ENCODE peak calls at places on chromosomes 6 and 20, in six cellular contexts. D is A549, J is HepG2, C is endothelial cell of umbilical vein, K is K562, M is GM12878. G is an unnamed sample.

GRCh38 chr6:35164868-35165267 is 23.7 kb upstream of the TCP11 start:
- DNase-seq in D (no peak), J (no peak), C (no peak), K (no peak), M (no peak), G (no peak)

GRCh38 chr20:1809121-1809520 is 86.1 kb upstream of the SIRPA start:
- DNase-seq in D (peak), J (peak), C (peak), K (no peak), M (no peak), G (no peak)

GRCh38 chr6:52543729-52544324 is 33.0 kb downstream of the TRAM2 start:
- DNase-seq in D (no peak), J (peak), C (peak), K (no peak), M (no peak), G (no peak)

GRCh38 chr6:128807577-128807976 is 75.4 kb upstream of the LAMA2 start:
- DNase-seq in D (no peak), J (peak), C (peak), K (no peak), M (no peak), G (peak)

GRCh38 chr6:5764401-5764955 is 242.2 kb downstream of the NRN1 start:
- DNase-seq in D (no peak), J (no peak), C (no peak), K (no peak), M (peak), G (no peak)

GRCh38 chr20:8187740-8188139 is 55.7 kb downstream of the PLCB1 start:
- DNase-seq in D (no peak), J (no peak), C (no peak), K (no peak), M (no peak), G (no peak)

GRCh38 chr6:2534406-2535139 is 216.1 kb downstream of the MYLK4 start:
- DNase-seq in D (no peak), J (no peak), C (peak), K (no peak), M (no peak), G (peak)

GRCh38 chr6:157527471-157527907 is 146.5 kb downstream of the ZDHHC14 start:
- DNase-seq in D (no peak), J (no peak), C (peak), K (no peak), M (peak), G (peak)

GRCh38 chr6:123316733-123317323 is 319.9 kb downstream of the TRDN start:
- DNase-seq in D (no peak), J (peak), C (peak), K (peak), M (no peak), G (peak)

GRCh38 chr6:15507746-15508145 is 155.1 kb downstream of the DTNBP1 start:
- DNase-seq in D (no peak), J (no peak), C (no peak), K (no peak), M (no peak), G (no peak)

GRCh38 chr20:38290829-38291581 is 13.0 kb upstream of the BPI start:
- DNase-seq in D (peak), J (peak), C (peak), K (peak), M (no peak), G (peak)

GRCh38 chr20:2799688-2800589 is 488 bp downstream of the CPXM1 start:
- DNase-seq in D (no peak), J (no peak), C (peak), K (no peak), M (no peak), G (peak)

GRCh38 chr6:98832282-98833100 is 1.9 kb upstream of the POU3F2 start:
- DNase-seq in D (no peak), J (no peak), C (no peak), K (no peak), M (no peak), G (no peak)

GRCh38 chr6:138785092-138785491 is 10.8 kb upstream of the ECT2L start:
- DNase-seq in D (no peak), J (no peak), C (no peak), K (no peak), M (no peak), G (no peak)

GRCh38 chr6:56051199-56051598 is 175.8 kb upstream of the BMP5 start:
- DNase-seq in D (no peak), J (no peak), C (no peak), K (no peak), M (no peak), G (no peak)

GRCh38 chr20:12963456-12963855 is 45.3 kb upstream of the SPTLC3 start:
- DNase-seq in D (no peak), J (no peak), C (no peak), K (no peak), M (no peak), G (no peak)

GRCh38 chr6:54879188-54879985 is 32.8 kb downstream of the FAM83B start:
- DNase-seq in D (no peak), J (no peak), C (no peak), K (no peak), M (no peak), G (no peak)

GRCh38 chr6:112938656-112939055 is 591.5 kb downstream of the RFPL4B start:
- DNase-seq in D (no peak), J (no peak), C (no peak), K (no peak), M (no peak), G (no peak)

GRCh38 chr6:41505084-41506049 is 40.8 kb upstream of the FOXP4 start:
- DNase-seq in D (no peak), J (no peak), C (peak), K (no peak), M (no peak), G (no peak)

GRCh38 chr6:94501546-94501945 is 1075.8 kb upstream of the MANEA start:
- DNase-seq in D (no peak), J (peak), C (no peak), K (no peak), M (no peak), G (no peak)

GRCh38 chr20:38418509-38419204 is 16.5 kb downstream of the SNHG17 start:
- DNase-seq in D (no peak), J (no peak), C (peak), K (no peak), M (no peak), G (no peak)

GRCh38 chr20:5845686-5846651 is 95.8 kb downstream of the SHLD1 start:
- DNase-seq in D (no peak), J (no peak), C (no peak), K (no peak), M (peak), G (no peak)

GRCh38 chr6:40778186-40778585 is 191.0 kb upstream of the LRFN2 start:
- DNase-seq in D (no peak), J (no peak), C (peak), K (no peak), M (no peak), G (no peak)

GRCh38 chr20:41027872-41028358 is 707 bp upstream of the TOP1 start:
- DNase-seq in D (no peak), J (no peak), C (no peak), K (no peak), M (no peak), G (peak)

GRCh38 chr6:50128420-50129005 is 78.8 kb upstream of the DEFB112 start:
- DNase-seq in D (no peak), J (peak), C (peak), K (peak), M (no peak), G (peak)

GRCh38 chr6:150485559-150486517 is 113.8 kb upstream of the PLEKHG1 start:
- DNase-seq in D (no peak), J (no peak), C (peak), K (no peak), M (no peak), G (peak)

GRCh38 chr6:41651246-41651961 is 13.1 kb downstream of the MDFI start:
- DNase-seq in D (no peak), J (no peak), C (no peak), K (no peak), M (no peak), G (no peak)

GRCh38 chr6:155112757-155113156 is 117.6 kb downstream of the TIAM2 start:
- DNase-seq in D (no peak), J (no peak), C (no peak), K (no peak), M (no peak), G (no peak)

GRCh38 chr20:38751360-38751976 is 3.2 kb downstream of the ACTR5 start:
- DNase-seq in D (peak), J (peak), C (peak), K (peak), M (no peak), G (peak)

GRCh38 chr6:107153061-107153460 is 37.7 kb upstream of the BEND3 start:
- DNase-seq in D (no peak), J (no peak), C (no peak), K (no peak), M (no peak), G (no peak)

GRCh38 chr6:145705561-145705960 is 29.8 kb downstream of the EPM2A start:
- DNase-seq in D (no peak), J (no peak), C (peak), K (no peak), M (no peak), G (peak)

GRCh38 chr6:89999154-89999553 is 104.9 kb downstream of the GJA10 start:
- DNase-seq in D (no peak), J (no peak), C (no peak), K (peak), M (no peak), G (no peak)

DNA sequence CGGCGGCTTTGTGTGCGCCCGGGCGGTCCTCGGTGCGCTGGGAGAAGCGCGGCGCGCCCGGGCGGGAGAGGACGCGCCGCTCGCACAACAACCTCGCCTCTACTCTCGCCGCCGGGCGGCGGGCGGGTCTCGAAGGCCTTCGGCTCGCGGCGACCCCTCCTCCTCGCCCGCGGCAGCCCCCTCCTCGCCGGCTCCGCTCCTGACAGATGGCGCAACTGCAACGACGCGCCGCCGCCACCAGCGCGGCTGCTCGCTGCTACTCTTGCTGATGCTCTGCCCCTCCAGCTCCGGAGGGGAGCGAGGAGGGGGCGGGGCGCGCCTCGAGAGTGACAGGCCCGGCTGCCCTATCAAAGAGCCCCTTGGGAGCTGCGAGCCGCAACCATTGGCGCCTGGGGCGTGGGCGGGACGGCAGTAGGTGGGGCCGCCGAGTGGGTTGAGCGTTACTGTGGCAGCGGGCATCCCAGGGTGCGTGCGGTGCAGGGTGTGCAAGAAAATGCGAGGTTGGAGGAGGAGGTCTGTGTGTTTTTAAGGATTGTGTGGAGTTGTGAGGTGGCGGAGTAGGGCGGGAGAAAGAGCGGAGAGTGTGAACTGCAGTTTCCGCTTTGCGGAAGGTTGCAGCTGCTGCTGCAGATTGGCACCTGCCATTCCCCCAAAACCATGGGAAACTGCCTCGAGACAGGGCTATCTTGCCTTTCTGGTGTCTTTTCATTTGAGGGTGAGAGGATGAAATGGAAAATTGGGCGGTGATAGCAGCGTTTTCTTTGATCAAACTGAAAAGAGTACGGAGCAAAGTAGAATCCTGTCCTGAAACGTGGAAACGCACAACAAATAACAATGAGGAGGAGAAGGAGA is at the start of gene FYN:
- DNase-seq in D (peak), J (peak), C (peak), K (peak), M (peak), G (peak)
- TF ChIP-seq CTCF in D (no peak), J (peak), C (no peak), K (peak), M (peak), G (no peak)

GRCh38 chr20:10790013-10790412 is 116.2 kb upstream of the JAG1 start:
- DNase-seq in D (no peak), J (peak), C (no peak), K (no peak), M (no peak), G (peak)
- TF ChIP-seq MYC in D (no peak), J (peak), C (no peak), K (no peak), M (no peak), G (no peak)

GRCh38 chr6:167987396-167987795 is 10.1 kb upstream of the KIF25 start:
- DNase-seq in D (no peak), J (no peak), C (no peak), K (no peak), M (no peak), G (no peak)

GRCh38 chr6:167985911-167986595 is 11.4 kb upstream of the KIF25 start:
- DNase-seq in D (no peak), J (no peak), C (no peak), K (no peak), M (no peak), G (no peak)

GRCh38 chr6:167987811-167988495 is 9.5 kb upstream of the KIF25 start:
- DNase-seq in D (no peak), J (no peak), C (no peak), K (no peak), M (no peak), G (no peak)

GRCh38 chr6:167990016-167990945 is 7.2 kb upstream of the KIF25 start:
- DNase-seq in D (no peak), J (no peak), C (no peak), K (no peak), M (no peak), G (no peak)

DNA sequence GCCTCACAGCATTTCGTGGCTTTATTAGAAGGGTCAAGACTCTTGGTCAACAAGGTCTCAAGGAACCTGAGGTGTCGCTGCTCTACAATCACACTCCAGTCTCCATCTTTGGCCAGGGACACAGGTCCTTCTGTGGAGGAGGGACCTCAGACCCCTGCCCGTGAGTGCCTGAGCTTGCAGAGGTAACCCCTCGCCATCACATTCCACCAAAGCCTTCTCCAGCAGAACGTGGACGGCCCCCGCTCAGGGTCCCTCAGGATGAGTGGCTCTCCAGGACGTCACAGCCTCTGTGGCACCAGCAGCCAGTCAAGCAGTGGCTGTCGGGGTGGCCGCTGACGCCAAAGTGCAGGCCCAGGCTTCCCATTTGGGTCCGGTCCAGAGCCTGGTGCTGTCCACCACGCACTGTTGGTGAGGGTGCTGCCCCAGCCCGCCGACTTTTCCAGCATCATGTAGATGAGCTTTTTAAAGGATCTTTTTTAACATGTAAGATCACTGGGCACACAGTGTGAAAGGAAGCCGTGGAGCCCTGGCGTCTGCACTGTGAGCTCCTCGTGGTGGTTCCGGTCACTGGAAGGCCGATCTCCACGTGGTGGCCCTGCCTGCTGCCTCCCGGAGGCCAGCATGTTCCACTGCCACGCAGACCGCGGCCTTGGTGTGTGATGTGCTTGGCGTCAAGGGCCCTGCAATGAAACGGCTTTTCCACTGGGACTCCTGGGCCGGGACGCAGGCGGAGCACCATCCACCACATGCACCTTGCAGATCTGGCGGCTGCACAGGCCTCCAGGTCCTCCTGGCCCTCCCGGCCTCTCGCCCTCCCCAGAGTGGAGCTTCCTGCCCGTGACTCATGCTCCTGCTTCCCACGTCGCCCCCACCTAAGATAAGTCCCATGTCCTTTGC is 8.3 kb upstream of the KIF25 start:
- DNase-seq in D (no peak), J (no peak), C (no peak), K (no peak), M (no peak), G (no peak)
- TF ChIP-seq CTCF in D (no peak), J (no peak), C (no peak), K (no peak), M (no peak), G (no peak)

GRCh38 chr6:115441671-115442070 is 619.0 kb downstream of the FRK start:
- DNase-seq in D (no peak), J (no peak), C (no peak), K (no peak), M (no peak), G (no peak)

DNA sequence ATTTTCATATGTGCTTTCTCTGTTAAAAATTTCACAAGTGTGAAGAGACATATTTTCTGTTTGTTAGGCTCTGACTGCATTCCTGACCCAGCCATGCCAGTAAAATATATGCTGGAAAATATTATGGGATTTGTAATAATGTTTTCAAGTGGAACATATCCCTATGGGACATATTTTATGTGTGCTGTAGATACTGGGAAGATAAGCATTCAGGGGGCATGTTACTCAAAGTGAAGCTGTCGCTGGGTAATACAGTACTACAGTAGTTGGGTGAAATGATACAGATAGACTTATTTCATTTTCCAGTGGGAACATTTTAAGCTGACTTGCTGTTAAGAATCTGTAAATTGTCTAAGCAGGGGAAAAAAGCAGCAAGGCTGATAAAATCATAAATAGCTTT is 616.6 kb downstream of the FRK start:
- DNase-seq in D (no peak), J (no peak), C (no peak), K (no peak), M (no peak), G (no peak)
- TF ChIP-seq MYC in D (no peak), J (no peak), C (no peak), K (no peak), M (no peak), G (no peak)

GRCh38 chr6:57267586-57268293 is 45.6 kb upstream of the RAB23 start:
- DNase-seq in D (peak), J (peak), C (peak), K (peak), M (peak), G (peak)
- TF ChIP-seq CTCF in D (peak), J (peak), C (peak), K (peak), M (peak), G (peak)

GRCh38 chr20:21714297-21715192 is 9.1 kb downstream of the PAX1 start:
- DNase-seq in D (no peak), J (no peak), C (no peak), K (no peak), M (no peak), G (no peak)

GRCh38 chr20:21713901-21714296 is 8.4 kb downstream of the PAX1 start:
- DNase-seq in D (no peak), J (no peak), C (no peak), K (no peak), M (no peak), G (no peak)

GRCh38 chr20:21715193-21715881 is 9.9 kb downstream of the PAX1 start:
- DNase-seq in D (no peak), J (no peak), C (no peak), K (no peak), M (no peak), G (no peak)

GRCh38 chr20:21719592-21720214 is 14.2 kb downstream of the PAX1 start:
- DNase-seq in D (peak), J (peak), C (peak), K (peak), M (peak), G (peak)
- TF ChIP-seq MYC in D (no peak), J (no peak), C (no peak), K (no peak), M (no peak), G (no peak)

GRCh38 chr6:136927313-136927712 is 5.2 kb downstream of the SLC35D3 start:
- DNase-seq in D (peak), J (peak), C (peak), K (peak), M (no peak), G (peak)
- TF ChIP-seq CTCF in D (peak), J (peak), C (no peak), K (peak), M (peak), G (peak)